ENCODE peak calls at places on chromosomes 2 and 18, in eight cellular contexts. O is testis; C is CD4-positive, CD25-positive, alpha-beta regulatory T cell; Z is tibial nerve; P is Peyer's patch; H is endothelial cell of umbilical vein; S is IMR-90; X is keratinocyte. D is an unnamed sample.

GRCh38 chr18:79630266-79631095 is 49.1 kb upstream of the CTDP1 start:
- DNase-seq in O (peak; percentile 30), C (no peak), Z (no peak), P (peak; percentile 44), H (no peak), S (no peak), X (no peak), D (no peak)

GRCh38 chr2:234178309-234179030 is 128.0 kb downstream of the SPP2 start:
- DNase-seq in O (peak; percentile 26), C (no peak), Z (no peak), P (no peak), H (peak; percentile 46), S (peak; percentile 10), X (no peak), D (no peak)

GRCh38 chr2:105329197-105329554 is 359 bp downstream of the TGFBRAP1 start:
- DNase-seq in O (peak; percentile 35), C (no peak), Z (no peak), P (no peak), H (no peak), S (no peak), X (no peak), D (no peak)

GRCh38 chr2:199356412-199356811 is 101.3 kb downstream of the SATB2 start:
- DNase-seq in O (no peak), C (no peak), Z (no peak), P (no peak), H (no peak), S (peak; percentile 47), X (no peak), D (no peak)

GRCh38 chr2:46390901-46391395 is 88.4 kb upstream of the TMEM247 start:
- DNase-seq in O (peak; percentile 2), C (no peak), Z (no peak), P (no peak), H (no peak), S (no peak), X (no peak), D (no peak)

GRCh38 chr18:63951302-63951705 is 2.2 kb downstream of the HMSD start:
- DNase-seq in O (no peak), C (no peak), Z (no peak), P (no peak), H (no peak), S (peak; percentile 34), X (no peak), D (no peak)

GRCh38 chr2:227921648-227922047 is 50.2 kb downstream of the DAW1 start:
- DNase-seq in O (no peak), C (no peak), Z (no peak), P (no peak), H (no peak), S (no peak), X (no peak), D (no peak)

GRCh38 chr18:79571221-79572092 is 108.1 kb upstream of the CTDP1 start:
- DNase-seq in O (no peak), C (no peak), Z (no peak), P (peak; percentile 27), H (no peak), S (no peak), X (no peak), D (peak; percentile 36)

GRCh38 chr2:202444000-202444399 is 67.9 kb downstream of the BMPR2 start:
- DNase-seq in O (no peak), C (no peak), Z (no peak), P (no peak), H (no peak), S (no peak), X (no peak), D (no peak)

GRCh38 chr2:102718387-102719316 is 43.2 kb upstream of the TMEM182 start:
- DNase-seq in O (no peak), C (no peak), Z (no peak), P (no peak), H (no peak), S (no peak), X (no peak), D (no peak)

GRCh38 chr2:186129767-186130581 is 356.1 kb upstream of the ZC3H15 start:
- DNase-seq in O (no peak), C (no peak), Z (no peak), P (no peak), H (peak; percentile 90), S (peak; percentile 40), X (no peak), D (no peak)

GRCh38 chr2:111702119-111702808 is 181.7 kb downstream of the ANAPC1 start:
- DNase-seq in O (peak; percentile 26), C (peak; percentile 36), Z (no peak), P (peak; percentile 68), H (peak; percentile 52), S (peak; percentile 58), X (no peak), D (peak; percentile 66)

GRCh38 chr2:235939471-235939870 is 228.7 kb downstream of the GBX2 start:
- DNase-seq in O (no peak), C (no peak), Z (no peak), P (no peak), H (no peak), S (peak; percentile 55), X (no peak), D (no peak)

GRCh38 chr18:70319185-70319584 is 30.3 kb downstream of the SOCS6 start:
- DNase-seq in O (no peak), C (no peak), Z (no peak), P (no peak), H (no peak), S (no peak), X (no peak), D (no peak)

GRCh38 chr2:240926516-240927389 is 20.6 kb downstream of the CROCC2 start:
- DNase-seq in O (peak; percentile 28), C (no peak), Z (peak; percentile 3), P (peak; percentile 44), H (no peak), S (peak; percentile 56), X (no peak), D (no peak)

GRCh38 chr2:201114846-201115245 is 1.1 kb upstream of the CFLAR start:
- DNase-seq in O (no peak), C (no peak), Z (no peak), P (no peak), H (peak; percentile 16), S (no peak), X (no peak), D (peak; percentile 30)

GRCh38 chr2:65576861-65577601 is 144.6 kb upstream of the SPRED2 start:
- DNase-seq in O (no peak), C (no peak), Z (no peak), P (no peak), H (peak; percentile 87), S (peak; percentile 95), X (peak; percentile 62), D (no peak)

GRCh38 chr2:205086689-205087088 is 541.4 kb downstream of the PARD3B start:
- DNase-seq in O (no peak), C (no peak), Z (no peak), P (no peak), H (no peak), S (peak; percentile 38), X (no peak), D (no peak)

GRCh38 chr2:163656622-163657021 is 79.2 kb downstream of the FIGN start:
- DNase-seq in O (no peak), C (no peak), Z (no peak), P (no peak), H (peak; percentile 78), S (no peak), X (no peak), D (no peak)

GRCh38 chr2:41782306-41783158 is 265.3 kb upstream of the PKDCC start:
- DNase-seq in O (peak; percentile 41), C (peak; percentile 42), Z (peak; percentile 36), P (peak; percentile 56), H (peak; percentile 60), S (peak; percentile 30), X (no peak), D (no peak)

GRCh38 chr2:237591021-237591370 is 462 bp upstream of the RAB17 start:
- DNase-seq in O (no peak), C (no peak), Z (no peak), P (peak; percentile 81), H (no peak), S (no peak), X (no peak), D (peak; percentile 79)
- H3K4me3 ChIP-seq in O (no peak overlapping the region), C (no peak overlapping the region), Z (peak overlapping the region; percentile 9), P (peak overlapping the region; percentile 60), H (no peak overlapping the region), S (no peak overlapping the region), X (no peak overlapping the region), D (peak overlapping the region; percentile 68)

GRCh38 chr2:114020668-114021067 is 130.8 kb downstream of the ACTR3 start:
- DNase-seq in O (no peak), C (no peak), Z (no peak), P (no peak), H (no peak), S (no peak), X (no peak), D (no peak)

GRCh38 chr2:114027437-114027836 is 137.5 kb downstream of the ACTR3 start:
- DNase-seq in O (no peak), C (no peak), Z (no peak), P (no peak), H (no peak), S (no peak), X (no peak), D (no peak)

GRCh38 chr2:114022360-114023085 is 132.6 kb downstream of the ACTR3 start:
- DNase-seq in O (no peak), C (no peak), Z (no peak), P (no peak), H (no peak), S (peak; percentile 90), X (peak; percentile 82), D (no peak)

GRCh38 chr2:114025030-114025429 is 135.1 kb downstream of the ACTR3 start:
- DNase-seq in O (no peak), C (no peak), Z (no peak), P (no peak), H (no peak), S (no peak), X (no peak), D (no peak)
- H3K9me3 ChIP-seq in O (no peaks in the 10 kb centered on the region), C (no peaks in the 10 kb centered on the region), Z (no peaks in the 10 kb centered on the region), P (no peaks in the 10 kb centered on the region), H (no peaks in the 10 kb centered on the region), S (peaks cover 2% of the 10 kb centered on the region), X (no peaks in the 10 kb centered on the region), D (no peaks in the 10 kb centered on the region)

DNA sequence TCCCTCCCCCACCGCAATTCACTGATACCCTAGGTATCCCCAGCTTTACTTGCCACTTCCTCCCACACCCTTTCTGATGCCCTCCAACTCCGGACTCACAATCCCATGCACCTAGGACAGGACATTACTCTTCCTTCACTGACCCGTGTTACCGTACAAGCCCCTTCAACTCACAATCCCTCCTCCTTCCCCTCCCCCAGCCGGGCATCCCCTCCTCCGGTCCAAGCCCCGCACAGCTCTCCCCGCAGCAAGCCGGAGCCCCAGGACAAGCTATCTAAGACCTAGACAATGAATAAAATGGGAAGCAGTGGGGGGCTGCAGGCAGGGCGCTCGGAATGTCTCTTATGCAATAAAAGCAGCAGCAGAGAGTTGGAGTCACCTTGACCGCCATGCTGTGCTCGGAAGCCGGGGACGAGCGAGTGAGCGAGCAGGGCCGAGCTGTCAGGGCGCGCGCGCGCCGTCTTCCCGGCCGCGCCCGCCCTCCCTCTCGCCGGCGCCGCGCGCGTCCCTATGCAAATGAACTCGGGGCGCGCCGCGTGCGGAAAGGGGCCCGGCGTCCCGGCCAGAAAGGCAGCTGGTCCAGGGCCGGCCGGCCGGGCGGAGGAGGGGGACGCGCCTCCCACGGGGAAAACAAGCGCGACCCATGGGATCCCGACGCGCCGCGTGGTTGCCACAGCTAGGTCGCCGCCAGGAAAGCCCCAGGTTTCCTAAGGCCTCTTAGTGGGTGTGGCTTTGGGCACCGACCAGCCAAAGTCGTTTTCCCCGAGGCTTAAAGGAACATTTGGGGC is at the start of gene SLC25A12:
- DNase-seq in O (peak; percentile 92), C (peak; percentile 63), Z (peak; percentile 69), P (peak; percentile 91), H (peak; percentile 81), S (peak; percentile 73), X (no peak), D (peak; percentile 79)
- H3K27ac ChIP-seq in O (peak within 1 kb of the TSS; percentile 89), C (peak within 1 kb of the TSS; percentile 68), Z (peak within 1 kb of the TSS; percentile 50), P (peak within 1 kb of the TSS; percentile 74), H (peak within 1 kb of the TSS; percentile 65), S (peak within 1 kb of the TSS; percentile 78), X (peak within 1 kb of the TSS; percentile 69), D (peak within 1 kb of the TSS; percentile 45)

GRCh38 chr2:177260398-177260797 is 4.1 kb downstream of the NFE2L2 start:
- DNase-seq in O (no peak), C (no peak), Z (no peak), P (no peak), H (no peak), S (no peak), X (no peak), D (no peak)
- H3K4me3 ChIP-seq in O (no peak overlapping the region), C (peak overlapping the region; percentile 83), Z (no peak overlapping the region), P (peak overlapping the region; percentile 20), H (no peak overlapping the region), S (peak overlapping the region; percentile 9), X (peak overlapping the region; percentile 88), D (no peak overlapping the region)

D was measured in right lobe of liver.